ENCODE peak calls at places on chromosomes 2 and 18, in eight cellular contexts. One of them, this sample, is unnamed.

GRCh38 chr18:21053127-21053526 is 58.5 kb downstream of the ROCK1 start:
- DNase-seq in cardiac fibroblast: peak
- DNase-seq in fibroblast of mammary gland: peak
- DNase-seq in IMR-90: peak
- DNase-seq in heart left ventricle: no peak
- DNase-seq in breast epithelium: no peak
- DNase-seq in left lung: no peak
- DNase-seq in AG09319: peak
- DNase-seq in this sample: peak

GRCh38 chr2:232894746-232895145 is 24.7 kb downstream of the SNORC start:
- DNase-seq in cardiac fibroblast: no peak
- DNase-seq in fibroblast of mammary gland: no peak
- DNase-seq in IMR-90: no peak
- DNase-seq in heart left ventricle: no peak
- DNase-seq in breast epithelium: no peak
- DNase-seq in left lung: peak
- DNase-seq in AG09319: no peak
- DNase-seq in this sample: no peak

GRCh38 chr2:65315042-65315441 is 87.4 kb downstream of the ACTR2 start:
- DNase-seq in cardiac fibroblast: peak
- DNase-seq in fibroblast of mammary gland: no peak
- DNase-seq in IMR-90: peak
- DNase-seq in heart left ventricle: no peak
- DNase-seq in breast epithelium: no peak
- DNase-seq in left lung: no peak
- DNase-seq in AG09319: no peak
- DNase-seq in this sample: peak

GRCh38 chr2:132448771-132449170 is 32.2 kb downstream of the GPR39 start:
- DNase-seq in cardiac fibroblast: peak
- DNase-seq in fibroblast of mammary gland: peak
- DNase-seq in IMR-90: peak
- DNase-seq in heart left ventricle: no peak
- DNase-seq in breast epithelium: no peak
- DNase-seq in left lung: no peak
- DNase-seq in AG09319: no peak
- DNase-seq in this sample: peak

GRCh38 chr2:98234763-98235162 is 111.5 kb upstream of the CNGA3 start:
- DNase-seq in cardiac fibroblast: no peak
- DNase-seq in fibroblast of mammary gland: no peak
- DNase-seq in IMR-90: no peak
- DNase-seq in heart left ventricle: no peak
- DNase-seq in breast epithelium: no peak
- DNase-seq in left lung: no peak
- DNase-seq in AG09319: no peak
- DNase-seq in this sample: no peak

GRCh38 chr2:132824716-132825115 is 154.7 kb upstream of the LYPD1 start:
- DNase-seq in cardiac fibroblast: peak
- DNase-seq in fibroblast of mammary gland: no peak
- DNase-seq in IMR-90: peak
- DNase-seq in heart left ventricle: no peak
- DNase-seq in breast epithelium: no peak
- DNase-seq in left lung: no peak
- DNase-seq in AG09319: no peak
- DNase-seq in this sample: peak

GRCh38 chr18:74173434-74173750 is 25.1 kb downstream of the TIMM21 start:
- DNase-seq in cardiac fibroblast: no peak
- DNase-seq in fibroblast of mammary gland: no peak
- DNase-seq in IMR-90: no peak
- DNase-seq in heart left ventricle: no peak
- DNase-seq in breast epithelium: no peak
- DNase-seq in left lung: no peak
- DNase-seq in AG09319: no peak
- DNase-seq in this sample: no peak

GRCh38 chr18:8724452-8724851 is 19.1 kb downstream of the MTCL1 start:
- DNase-seq in cardiac fibroblast: no peak
- DNase-seq in fibroblast of mammary gland: no peak
- DNase-seq in IMR-90: no peak
- DNase-seq in heart left ventricle: no peak
- DNase-seq in breast epithelium: no peak
- DNase-seq in left lung: no peak
- DNase-seq in AG09319: no peak
- DNase-seq in this sample: no peak

GRCh38 chr18:13376841-13377351 is 158.3 kb downstream of the LDLRAD4 start:
- DNase-seq in cardiac fibroblast: no peak
- DNase-seq in fibroblast of mammary gland: no peak
- DNase-seq in IMR-90: no peak
- DNase-seq in heart left ventricle: no peak
- DNase-seq in breast epithelium: no peak
- DNase-seq in left lung: no peak
- DNase-seq in AG09319: no peak
- DNase-seq in this sample: no peak

GRCh38 chr2:24850944-24851343 is 57.7 kb downstream of the CENPO start:
- DNase-seq in cardiac fibroblast: no peak
- DNase-seq in fibroblast of mammary gland: no peak
- DNase-seq in IMR-90: no peak
- DNase-seq in heart left ventricle: peak
- DNase-seq in breast epithelium: no peak
- DNase-seq in left lung: no peak
- DNase-seq in AG09319: no peak
- DNase-seq in this sample: no peak

GRCh38 chr2:74815955-74816354 is 18.0 kb upstream of the HK2 start:
- DNase-seq in cardiac fibroblast: no peak
- DNase-seq in fibroblast of mammary gland: no peak
- DNase-seq in IMR-90: no peak
- DNase-seq in heart left ventricle: no peak
- DNase-seq in breast epithelium: no peak
- DNase-seq in left lung: no peak
- DNase-seq in AG09319: no peak
- DNase-seq in this sample: no peak

GRCh38 chr18:57516068-57516467 is 70.4 kb downstream of the FECH start:
- DNase-seq in cardiac fibroblast: no peak
- DNase-seq in fibroblast of mammary gland: no peak
- DNase-seq in IMR-90: no peak
- DNase-seq in heart left ventricle: no peak
- DNase-seq in breast epithelium: no peak
- DNase-seq in left lung: no peak
- DNase-seq in AG09319: no peak
- DNase-seq in this sample: no peak

GRCh38 chr18:45775241-45775676 is 50.2 kb upstream of the SIGLEC15 start:
- DNase-seq in cardiac fibroblast: peak
- DNase-seq in fibroblast of mammary gland: peak
- DNase-seq in IMR-90: peak
- DNase-seq in heart left ventricle: peak
- DNase-seq in breast epithelium: peak
- DNase-seq in left lung: peak
- DNase-seq in AG09319: peak
- DNase-seq in this sample: peak

GRCh38 chr18:7977897-7978296 is 410.8 kb downstream of the PTPRM start:
- DNase-seq in cardiac fibroblast: no peak
- DNase-seq in fibroblast of mammary gland: no peak
- DNase-seq in IMR-90: no peak
- DNase-seq in heart left ventricle: no peak
- DNase-seq in breast epithelium: no peak
- DNase-seq in left lung: no peak
- DNase-seq in AG09319: no peak
- DNase-seq in this sample: no peak

GRCh38 chr2:85589982-85590791 is 5.4 kb upstream of the RNF181 start:
- DNase-seq in cardiac fibroblast: peak
- DNase-seq in fibroblast of mammary gland: peak
- DNase-seq in IMR-90: peak
- DNase-seq in heart left ventricle: peak
- DNase-seq in breast epithelium: no peak
- DNase-seq in left lung: peak
- DNase-seq in AG09319: peak
- DNase-seq in this sample: no peak

GRCh38 chr2:5877360-5877759 is 185.2 kb downstream of the SOX11 start:
- DNase-seq in cardiac fibroblast: no peak
- DNase-seq in fibroblast of mammary gland: no peak
- DNase-seq in IMR-90: peak
- DNase-seq in heart left ventricle: no peak
- DNase-seq in breast epithelium: no peak
- DNase-seq in left lung: no peak
- DNase-seq in AG09319: no peak
- DNase-seq in this sample: no peak

GRCh38 chr2:135875491-135876065 is 665 bp downstream of the MCM6 start:
- DNase-seq in cardiac fibroblast: peak
- DNase-seq in fibroblast of mammary gland: peak
- DNase-seq in IMR-90: peak
- DNase-seq in heart left ventricle: no peak
- DNase-seq in breast epithelium: peak
- DNase-seq in left lung: peak
- DNase-seq in AG09319: peak
- DNase-seq in this sample: peak

GRCh38 chr18:73688851-73689659 is 458.6 kb downstream of the FBXO15 start:
- DNase-seq in cardiac fibroblast: peak
- DNase-seq in fibroblast of mammary gland: peak
- DNase-seq in IMR-90: peak
- DNase-seq in heart left ventricle: no peak
- DNase-seq in breast epithelium: no peak
- DNase-seq in left lung: no peak
- DNase-seq in AG09319: peak
- DNase-seq in this sample: peak

GRCh38 chr18:42033137-42033810 is 78.2 kb downstream of the PIK3C3 start:
- DNase-seq in cardiac fibroblast: no peak
- DNase-seq in fibroblast of mammary gland: no peak
- DNase-seq in IMR-90: no peak
- DNase-seq in heart left ventricle: no peak
- DNase-seq in breast epithelium: no peak
- DNase-seq in left lung: no peak
- DNase-seq in AG09319: no peak
- DNase-seq in this sample: no peak

GRCh38 chr18:42029100-42029499 is 74.1 kb downstream of the PIK3C3 start:
- DNase-seq in cardiac fibroblast: no peak
- DNase-seq in fibroblast of mammary gland: no peak
- DNase-seq in IMR-90: no peak
- DNase-seq in heart left ventricle: no peak
- DNase-seq in breast epithelium: no peak
- DNase-seq in left lung: no peak
- DNase-seq in AG09319: no peak
- DNase-seq in this sample: no peak

GRCh38 chr18:42028232-42028832 is 73.3 kb downstream of the PIK3C3 start:
- DNase-seq in cardiac fibroblast: peak
- DNase-seq in fibroblast of mammary gland: peak
- DNase-seq in IMR-90: peak
- DNase-seq in heart left ventricle: no peak
- DNase-seq in breast epithelium: no peak
- DNase-seq in left lung: no peak
- DNase-seq in AG09319: no peak
- DNase-seq in this sample: peak

GRCh38 chr18:42032447-42032846 is 77.4 kb downstream of the PIK3C3 start:
- DNase-seq in cardiac fibroblast: no peak
- DNase-seq in fibroblast of mammary gland: no peak
- DNase-seq in IMR-90: no peak
- DNase-seq in heart left ventricle: no peak
- DNase-seq in breast epithelium: no peak
- DNase-seq in left lung: no peak
- DNase-seq in AG09319: no peak
- DNase-seq in this sample: no peak

DNA sequence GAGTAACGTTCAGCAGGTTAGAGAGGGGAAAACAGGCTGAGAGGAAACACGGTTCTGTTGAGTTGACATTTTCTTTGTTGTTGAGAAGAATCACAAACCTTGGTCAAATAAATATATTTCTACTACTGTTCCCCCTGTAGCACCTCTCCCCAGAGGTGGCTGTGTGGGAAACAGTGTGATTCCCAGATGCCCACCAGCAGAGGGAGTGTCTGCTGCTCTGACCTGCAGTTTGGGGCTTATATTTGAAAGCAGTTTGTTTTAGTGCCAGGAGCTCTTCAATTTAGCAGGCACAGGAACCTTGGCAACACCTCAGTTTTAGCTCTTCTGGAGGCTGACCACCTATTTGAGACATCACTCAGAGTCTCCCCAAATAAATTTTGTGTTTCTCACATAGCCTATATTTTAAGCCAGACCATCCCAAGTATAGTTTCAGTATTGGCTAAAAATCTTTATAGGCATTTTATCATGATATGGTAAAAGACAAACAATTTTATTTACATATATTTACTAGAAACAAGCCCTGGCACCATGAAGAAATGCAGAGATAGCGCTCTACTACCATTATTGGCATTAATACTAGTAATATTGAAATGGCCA is 75.7 kb downstream of the PIK3C3 start:
- DNase-seq in cardiac fibroblast: peak
- DNase-seq in fibroblast of mammary gland: peak
- DNase-seq in IMR-90: peak
- DNase-seq in heart left ventricle: no peak
- DNase-seq in breast epithelium: no peak
- DNase-seq in left lung: no peak
- DNase-seq in AG09319: no peak
- DNase-seq in this sample: peak
- TF ChIP-seq CTCF in cardiac fibroblast: peak
- TF ChIP-seq CTCF in fibroblast of mammary gland: peak
- TF ChIP-seq CTCF in IMR-90: peak
- TF ChIP-seq CTCF in heart left ventricle: peak
- TF ChIP-seq CTCF in breast epithelium: no peak
- TF ChIP-seq CTCF in left lung: no peak
- TF ChIP-seq CTCF in AG09319: peak
- TF ChIP-seq CTCF in this sample: peak

GRCh38 chr2:158723921-158724802 is 71.0 kb upstream of the DAPL1 start:
- DNase-seq in cardiac fibroblast: no peak
- DNase-seq in fibroblast of mammary gland: no peak
- DNase-seq in IMR-90: no peak
- DNase-seq in heart left ventricle: no peak
- DNase-seq in breast epithelium: peak
- DNase-seq in left lung: no peak
- DNase-seq in AG09319: no peak
- DNase-seq in this sample: peak
- TF ChIP-seq CTCF in cardiac fibroblast: peak
- TF ChIP-seq CTCF in fibroblast of mammary gland: peak
- TF ChIP-seq CTCF in IMR-90: peak
- TF ChIP-seq CTCF in heart left ventricle: no peak
- TF ChIP-seq CTCF in breast epithelium: peak
- TF ChIP-seq CTCF in left lung: peak
- TF ChIP-seq CTCF in AG09319: no peak
- TF ChIP-seq CTCF in this sample: no peak

DNA sequence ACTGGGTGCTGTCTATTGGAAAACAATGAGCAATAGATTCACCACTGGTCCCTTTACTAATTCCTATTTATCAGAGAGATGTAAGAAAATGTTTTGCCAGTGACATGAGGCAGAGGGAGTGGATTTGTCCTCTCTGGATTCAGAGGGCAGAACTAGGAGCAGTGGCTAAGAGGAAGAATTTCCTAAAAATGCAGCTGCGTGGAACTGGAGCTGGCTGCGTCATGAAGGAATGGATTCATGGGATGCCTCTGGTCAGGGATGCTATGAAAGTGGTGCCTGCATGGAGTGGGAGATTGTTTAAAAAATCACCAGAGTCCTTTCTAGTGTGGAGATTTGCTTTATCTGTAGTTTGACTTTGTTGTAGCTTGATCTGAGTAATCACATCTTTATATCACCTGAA is 78.3 kb downstream of the ARHGEF33 start:
- DNase-seq in cardiac fibroblast: no peak
- DNase-seq in fibroblast of mammary gland: no peak
- DNase-seq in IMR-90: no peak
- DNase-seq in heart left ventricle: no peak
- DNase-seq in breast epithelium: no peak
- DNase-seq in left lung: no peak
- DNase-seq in AG09319: no peak
- DNase-seq in this sample: no peak
- TF ChIP-seq CTCF in cardiac fibroblast: no peak
- TF ChIP-seq CTCF in fibroblast of mammary gland: no peak
- TF ChIP-seq CTCF in IMR-90: no peak
- TF ChIP-seq CTCF in heart left ventricle: no peak
- TF ChIP-seq CTCF in breast epithelium: no peak
- TF ChIP-seq CTCF in left lung: no peak
- TF ChIP-seq CTCF in AG09319: no peak
- TF ChIP-seq CTCF in this sample: no peak

GRCh38 chr2:20465716-20466391 is 19.0 kb downstream of the RHOB start:
- DNase-seq in cardiac fibroblast: no peak
- DNase-seq in fibroblast of mammary gland: no peak
- DNase-seq in IMR-90: no peak
- DNase-seq in heart left ventricle: no peak
- DNase-seq in breast epithelium: peak
- DNase-seq in left lung: peak
- DNase-seq in AG09319: no peak
- DNase-seq in this sample: no peak
- TF ChIP-seq CTCF in cardiac fibroblast: no peak
- TF ChIP-seq CTCF in fibroblast of mammary gland: no peak
- TF ChIP-seq CTCF in IMR-90: no peak
- TF ChIP-seq CTCF in heart left ventricle: no peak
- TF ChIP-seq CTCF in breast epithelium: no peak
- TF ChIP-seq CTCF in left lung: no peak
- TF ChIP-seq CTCF in AG09319: no peak
- TF ChIP-seq CTCF in this sample: no peak

This sample was measured in MCF 10A.